ENCODE peak calls at places on chromosomes 4 and X, in five cellular contexts. I is breast epithelium, Q is upper lobe of left lung, B is GM12865, V is suprapubic skin. Z is an unnamed sample.

GRCh38 chr4:70802923-70803605 is 36.6 kb downstream of the GRSF1 start:
- DNase-seq in B (no peak), I (no peak), Q (no peak), V (no peak), Z (no peak)

GRCh38 chrX:22249371-22249770 is 23.3 kb upstream of the CBLL2 start:
- DNase-seq in V (no peak), B (no peak), I (no peak), Q (no peak), Z (no peak)

GRCh38 chr4:87108142-87108546 is 112.3 kb downstream of the KLHL8 start:
- DNase-seq in B (no peak), I (no peak), V (no peak), Q (no peak), Z (peak; percentile 81)

GRCh38 chr4:120843840-120844527 is 78.5 kb downstream of the PRDM5 start:
- DNase-seq in I (no peak), Q (peak; percentile 52), V (no peak), B (peak; percentile 14), Z (no peak)

GRCh38 chr4:170114636-170115035 is 24.9 kb upstream of the AADAT start:
- DNase-seq in Q (no peak), V (no peak), I (no peak), B (no peak), Z (no peak)

GRCh38 chr4:27836505-27836904 is 975.9 kb downstream of the STIM2 start:
- DNase-seq in Q (no peak), V (no peak), I (no peak), B (no peak), Z (no peak)

GRCh38 chr4:83964996-83965541 is 429.2 kb downstream of the GPAT3 start:
- DNase-seq in Q (no peak), I (no peak), B (peak; percentile 6), V (no peak), Z (no peak)

GRCh38 chr4:3416821-3417221 is 24.9 kb upstream of the HGFAC start:
- DNase-seq in I (no peak), Q (peak; percentile 48), B (no peak), V (peak; percentile 62), Z (no peak)

GRCh38 chr4:21203416-21203815 is 503.2 kb downstream of the PACRGL start:
- DNase-seq in B (no peak), V (no peak), Q (no peak), I (no peak), Z (no peak)

GRCh38 chr4:159051245-159052071 is 51.4 kb upstream of the RAPGEF2 start:
- DNase-seq in I (no peak), B (peak; percentile 88), V (no peak), Q (no peak), Z (no peak)
- H3K4me3 ChIP-seq in I (no peak overlapping the region), B (peak overlapping the region; percentile 31), V (no peak overlapping the region), Q (no peak overlapping the region), Z (no peak overlapping the region)

GRCh38 chr4:40827774-40828173 is 78.0 kb downstream of the NSUN7 start:
- DNase-seq in Q (no peak), B (no peak), V (no peak), I (no peak), Z (no peak)

GRCh38 chr4:40826821-40827220 is 77.1 kb downstream of the NSUN7 start:
- DNase-seq in V (no peak), B (no peak), I (no peak), Q (no peak), Z (no peak)

GRCh38 chr4:40828661-40829060 is 78.9 kb downstream of the NSUN7 start:
- DNase-seq in V (peak; percentile 54), Q (no peak), I (no peak), B (no peak), Z (no peak)

GRCh38 chr4:40822781-40823180 is 73.0 kb downstream of the NSUN7 start:
- DNase-seq in V (peak; percentile 34), Q (no peak), B (no peak), I (no peak), Z (no peak)

GRCh38 chr4:40825014-40825838 is 75.5 kb downstream of the NSUN7 start:
- DNase-seq in I (no peak), B (peak; percentile 35), Q (no peak), V (peak; percentile 31), Z (no peak)
- H3K4me3 ChIP-seq in I (no peak overlapping the region), B (no peak overlapping the region), Q (no peak overlapping the region), V (no peak overlapping the region), Z (no peak overlapping the region)

DNA sequence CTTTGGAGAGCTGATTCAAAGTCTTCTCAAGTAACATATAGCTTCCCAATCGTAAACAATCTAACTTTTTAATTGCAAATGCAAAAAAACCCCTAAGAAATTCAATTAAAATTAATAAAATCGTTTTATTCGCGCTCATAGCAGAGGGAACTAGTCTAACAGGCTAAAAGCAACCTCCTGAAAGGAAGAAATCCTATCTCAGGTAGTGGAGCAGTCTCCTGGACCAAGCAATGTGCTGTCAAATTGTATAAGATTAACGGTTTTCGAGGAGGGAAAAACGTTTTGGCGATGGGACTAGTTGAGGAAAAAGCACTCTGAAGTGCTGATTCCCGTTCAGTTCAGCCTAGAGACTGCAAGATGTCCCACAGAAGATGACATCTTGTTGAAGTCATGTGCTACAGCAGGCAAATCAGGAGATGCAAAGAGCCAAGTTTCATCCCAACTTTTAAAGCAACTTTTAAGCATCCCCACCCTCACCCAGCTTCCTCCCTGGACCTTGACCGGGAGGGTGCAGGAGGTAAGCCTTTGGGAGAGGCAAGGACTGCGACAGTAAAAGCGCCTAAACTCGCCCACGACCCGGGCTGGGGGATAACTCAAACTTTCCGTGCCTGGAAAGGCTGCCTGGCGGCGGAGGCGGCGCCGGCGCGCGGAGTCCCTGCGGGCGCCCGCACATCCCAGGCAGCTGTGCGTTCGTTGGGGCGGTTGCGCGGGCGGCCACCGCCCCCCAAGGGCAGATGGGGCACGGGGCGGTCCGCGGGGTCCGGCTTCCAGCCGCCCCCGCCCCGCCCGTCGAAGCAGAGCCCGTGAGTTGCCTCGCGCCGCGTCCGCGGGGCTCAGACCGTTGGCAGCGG is 784 bp downstream of the MAP7D3 start:
- DNase-seq in Q (peak; percentile 82), V (no peak), B (peak; percentile 8), I (no peak), Z (peak; percentile 18)
- H3K4me3 ChIP-seq in Q (peak overlapping the region; percentile 84), V (peak overlapping the region; percentile 59), B (peak overlapping the region; percentile 78), I (peak overlapping the region; percentile 67), Z (peak overlapping the region; percentile 75)

GRCh38 chrX:125205084-125205917 is 114.4 kb upstream of the TEX13C start:
- DNase-seq in Q (peak; percentile 66), V (peak; percentile 79), I (no peak), B (peak; percentile 17), Z (peak; percentile 3)
- H3K4me3 ChIP-seq in Q (peak overlapping the region; percentile 49), V (peak overlapping the region; percentile 59), I (peak overlapping the region; percentile 50), B (peak overlapping the region; percentile 7), Z (no peak overlapping the region)

GRCh38 chrX:134255555-134255954 is 18.6 kb downstream of the CCDC160 start:
- DNase-seq in Q (no peak), V (no peak), I (no peak), B (no peak), Z (no peak)

GRCh38 chrX:134254511-134254910 is 17.5 kb downstream of the CCDC160 start:
- DNase-seq in B (no peak), Q (no peak), V (no peak), I (no peak), Z (no peak)

GRCh38 chrX:134247492-134247891 is 10.5 kb downstream of the CCDC160 start:
- DNase-seq in B (no peak), I (no peak), V (no peak), Q (no peak), Z (no peak)

GRCh38 chrX:134249231-134249630 is 12.2 kb downstream of the CCDC160 start:
- DNase-seq in V (no peak), I (no peak), Q (no peak), B (no peak), Z (no peak)

DNA sequence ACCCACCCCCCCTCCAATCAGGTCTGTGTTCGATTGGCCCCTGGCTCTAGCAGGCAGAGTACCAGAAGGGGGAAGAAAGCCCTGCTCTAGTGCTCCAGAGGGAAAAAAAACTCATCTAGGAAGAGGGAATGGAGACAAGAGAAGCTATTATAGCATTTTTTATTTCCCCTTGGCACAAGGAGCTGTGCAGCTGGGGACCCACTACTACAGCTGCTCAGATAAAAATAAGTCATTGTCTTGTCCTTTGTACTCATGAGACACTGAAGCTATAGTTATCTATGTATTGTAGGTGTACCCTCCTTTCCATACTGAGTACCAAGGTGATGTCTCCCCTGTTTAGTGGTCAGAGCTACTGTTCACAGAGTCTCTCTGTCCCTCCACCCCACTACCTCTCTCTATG is 14.3 kb downstream of the CCDC160 start:
- DNase-seq in V (no peak), Q (no peak), B (no peak), I (no peak), Z (no peak)
- H3K4me3 ChIP-seq in V (no peak overlapping the region), Q (no peak overlapping the region), B (no peak overlapping the region), I (no peak overlapping the region), Z (no peak overlapping the region)

GRCh38 chr4:179165339-179165738 is 1723.1 kb upstream of the AGA start:
- DNase-seq in I (no peak), Q (no peak), V (no peak), B (no peak), Z (no peak)
- H3K4me3 ChIP-seq in I (no peak overlapping the region), Q (no peak overlapping the region), V (no peak overlapping the region), B (no peak overlapping the region), Z (no peak overlapping the region)

DNA sequence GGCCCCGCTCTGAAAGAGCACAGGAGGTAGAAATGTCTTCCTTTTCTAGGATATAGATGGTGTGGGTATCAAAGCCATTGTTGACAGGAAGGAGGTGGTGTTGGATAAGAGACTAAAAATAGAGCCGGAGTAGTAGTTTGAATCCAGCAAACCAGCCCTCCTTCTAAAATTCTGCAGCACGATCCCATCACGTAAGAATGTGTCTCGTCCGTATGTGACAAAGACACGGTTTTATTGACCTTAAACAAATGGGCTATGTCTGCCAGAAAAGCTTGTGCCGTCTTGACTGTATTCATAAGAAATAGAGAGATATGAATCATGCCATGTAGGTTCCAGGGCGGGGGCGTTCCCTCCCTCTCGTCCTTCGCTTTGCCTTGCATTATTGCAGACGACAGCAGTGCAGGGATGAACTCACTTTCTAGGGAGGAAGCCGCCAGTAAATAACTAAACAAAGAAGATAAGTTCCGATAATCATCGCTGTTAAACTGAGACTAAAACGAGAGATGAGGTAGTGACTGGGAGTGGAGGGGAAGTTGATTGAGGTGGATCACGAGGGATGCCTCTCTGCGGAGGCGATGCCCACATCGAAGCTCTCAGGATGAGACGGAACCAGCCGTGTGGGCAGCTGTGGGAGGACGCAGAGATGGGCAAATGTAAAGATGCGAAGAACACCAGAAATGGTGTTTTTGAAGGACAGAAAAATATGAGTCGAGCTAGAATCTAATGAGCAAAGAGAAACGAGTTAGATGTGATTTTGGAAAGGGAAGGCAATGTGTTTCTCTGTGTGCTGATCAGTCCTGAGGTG is 3.4 kb downstream of the TENM3 start:
- DNase-seq in Q (no peak), I (no peak), V (no peak), B (no peak), Z (peak; percentile 34)
- H3K4me3 ChIP-seq in Q (no peak overlapping the region), I (peak overlapping the region; percentile 18), V (peak overlapping the region; percentile 3), B (no peak overlapping the region), Z (peak overlapping the region; percentile 55)

Z was measured in BE2C.